ENCODE peak calls at places on chromosomes 11 and 22, in seven cellular contexts. V is fibroblast of the conjunctiva, F is fibroblast of the aortic adventitia, Z is GF-D8, C is sigmoid colon, O is T-cell, W is cardiac fibroblast. Y is an unnamed sample.

GRCh38 chr11:38839076-38839475 is 2241.0 kb upstream of the RAG2 start:
- DNase-seq in V (no peak), F (no peak), Z (no peak), C (no peak), O (no peak), W (no peak), Y (no peak)

GRCh38 chr11:3615998-3616397 is 25.8 kb downstream of the ART5 start:
- DNase-seq in V (no peak), F (no peak), Z (no peak), C (peak), O (no peak), W (no peak), Y (no peak)

GRCh38 chr11:67572747-67573419 is 10.7 kb upstream of the GSTP1 start:
- DNase-seq in V (peak), F (peak), Z (peak), C (peak), O (peak), W (peak), Y (peak)

GRCh38 chr11:6579681-6580080 is 23.7 kb downstream of the RRP8 start:
- DNase-seq in V (no peak), F (no peak), Z (no peak), C (no peak), O (no peak), W (no peak), Y (no peak)

GRCh38 chr22:45961679-45962430 is 15.1 kb downstream of the WNT7B start:
- DNase-seq in V (no peak), F (no peak), Z (no peak), C (no peak), O (no peak), W (no peak), Y (no peak)

GRCh38 chr11:34192481-34193401 is 87.3 kb downstream of the NAT10 start:
- DNase-seq in V (peak), F (peak), Z (no peak), C (peak), O (no peak), W (peak), Y (peak)

GRCh38 chr11:15889972-15890371 is 466.4 kb downstream of the SOX6 start:
- DNase-seq in V (no peak), F (peak), Z (no peak), C (no peak), O (no peak), W (peak), Y (peak)

GRCh38 chr11:64294665-64295289 is 3.7 kb downstream of the KCNK4 start:
- DNase-seq in V (no peak), F (no peak), Z (no peak), C (no peak), O (no peak), W (peak), Y (peak)

GRCh38 chr22:36155702-36156101 is 4.9 kb downstream of the APOL3 start:
- DNase-seq in V (no peak), F (peak), Z (no peak), C (peak), O (no peak), W (peak), Y (no peak)

GRCh38 chr11:16186680-16187079 is 169.7 kb downstream of the SOX6 start:
- DNase-seq in V (no peak), F (no peak), Z (no peak), C (no peak), O (no peak), W (no peak), Y (no peak)

GRCh38 chr22:39478461-39478860 is 21.6 kb downstream of the MGAT3 start:
- DNase-seq in V (no peak), F (no peak), Z (no peak), C (no peak), O (no peak), W (no peak), Y (peak)

GRCh38 chr22:41976070-41976901 is 7.0 kb downstream of the SEPTIN3 start:
- DNase-seq in V (no peak), F (no peak), Z (no peak), C (no peak), O (peak), W (no peak), Y (no peak)

GRCh38 chr11:119493712-119494111 is 70.7 kb upstream of the THY1 start:
- DNase-seq in V (no peak), F (peak), Z (no peak), C (no peak), O (no peak), W (no peak), Y (peak)

GRCh38 chr11:68213135-68213515 is at the start of gene KMT5B:
- DNase-seq in V (no peak), F (peak), Z (no peak), C (no peak), O (no peak), W (peak), Y (peak)